ENCODE peak calls at places on chromosome 12, in five cellular contexts. One of them, this sample, is unnamed.

GRCh38 chr12:17592472-17592871 is 497.5 kb downstream of the RERGL start:
- DNase-seq in WERI-Rb-1: no peak
- DNase-seq in GM06990: no peak
- DNase-seq in cardiac fibroblast: no peak
- DNase-seq in HFF-Myc: no peak
- DNase-seq in this sample: no peak

GRCh38 chr12:109531411-109531810 is 41.9 kb downstream of the MMAB start:
- DNase-seq in WERI-Rb-1: no peak
- DNase-seq in cardiac fibroblast: no peak
- DNase-seq in HFF-Myc: no peak
- DNase-seq in GM06990: no peak
- DNase-seq in this sample: no peak

GRCh38 chr12:125111403-125111802 is 46.2 kb downstream of the AACS start:
- DNase-seq in GM06990: no peak
- DNase-seq in HFF-Myc: no peak
- DNase-seq in cardiac fibroblast: peak
- DNase-seq in WERI-Rb-1: no peak
- DNase-seq in this sample: no peak

GRCh38 chr12:16030729-16031128 is 119.6 kb downstream of the DERA start:
- DNase-seq in WERI-Rb-1: no peak
- DNase-seq in cardiac fibroblast: no peak
- DNase-seq in GM06990: no peak
- DNase-seq in HFF-Myc: no peak
- DNase-seq in this sample: no peak

GRCh38 chr12:75528272-75528671 is 16.9 kb upstream of the KRR1 start:
- DNase-seq in WERI-Rb-1: no peak
- DNase-seq in cardiac fibroblast: no peak
- DNase-seq in GM06990: no peak
- DNase-seq in HFF-Myc: no peak
- DNase-seq in this sample: no peak

GRCh38 chr12:49288412-49288853 is 6.5 kb upstream of the PRPH start:
- DNase-seq in WERI-Rb-1: peak
- DNase-seq in cardiac fibroblast: peak
- DNase-seq in GM06990: no peak
- DNase-seq in HFF-Myc: no peak
- DNase-seq in this sample: no peak

GRCh38 chr12:116595186-116595585 is 36.0 kb downstream of the MAP1LC3B2 start:
- DNase-seq in HFF-Myc: no peak
- DNase-seq in WERI-Rb-1: no peak
- DNase-seq in GM06990: no peak
- DNase-seq in cardiac fibroblast: no peak
- DNase-seq in this sample: no peak

GRCh38 chr12:52789637-52790426 is 6.1 kb downstream of the KRT3 start:
- DNase-seq in cardiac fibroblast: no peak
- DNase-seq in HFF-Myc: no peak
- DNase-seq in GM06990: no peak
- DNase-seq in WERI-Rb-1: no peak
- DNase-seq in this sample: peak

GRCh38 chr12:93266-94005 is 26.9 kb downstream of the IQSEC3 start:
- DNase-seq in cardiac fibroblast: no peak
- DNase-seq in GM06990: no peak
- DNase-seq in HFF-Myc: no peak
- DNase-seq in WERI-Rb-1: no peak
- DNase-seq in this sample: no peak

GRCh38 chr12:16349132-16349463 is 1.7 kb downstream of the MGST1 start:
- DNase-seq in HFF-Myc: peak
- DNase-seq in cardiac fibroblast: peak
- DNase-seq in GM06990: no peak
- DNase-seq in WERI-Rb-1: no peak
- DNase-seq in this sample: peak

GRCh38 chr12:38906482-38907170 is 1.2 kb upstream of the CPNE8 start:
- DNase-seq in GM06990: peak
- DNase-seq in WERI-Rb-1: peak
- DNase-seq in HFF-Myc: no peak
- DNase-seq in cardiac fibroblast: peak
- DNase-seq in this sample: peak

GRCh38 chr12:10364839-10365681 is 24.8 kb downstream of the KLRK1 start:
- DNase-seq in HFF-Myc: peak
- DNase-seq in GM06990: peak
- DNase-seq in cardiac fibroblast: peak
- DNase-seq in WERI-Rb-1: no peak
- DNase-seq in this sample: no peak

GRCh38 chr12:128820723-128821432 is 2.9 kb downstream of the SLC15A4 start:
- DNase-seq in HFF-Myc: no peak
- DNase-seq in cardiac fibroblast: no peak
- DNase-seq in GM06990: no peak
- DNase-seq in WERI-Rb-1: no peak
- DNase-seq in this sample: no peak

GRCh38 chr12:4506870-4507269 is 31.8 kb upstream of the RAD51AP1 start:
- DNase-seq in HFF-Myc: peak
- DNase-seq in WERI-Rb-1: no peak
- DNase-seq in cardiac fibroblast: peak
- DNase-seq in GM06990: peak
- DNase-seq in this sample: peak

GRCh38 chr12:60106207-60106606 is 510.4 kb downstream of the SLC16A7 start:
- DNase-seq in GM06990: no peak
- DNase-seq in HFF-Myc: peak
- DNase-seq in cardiac fibroblast: peak
- DNase-seq in WERI-Rb-1: no peak
- DNase-seq in this sample: peak

GRCh38 chr12:1479645-1480044 is 114.7 kb downstream of the FBXL14 start:
- DNase-seq in WERI-Rb-1: no peak
- DNase-seq in cardiac fibroblast: no peak
- DNase-seq in HFF-Myc: no peak
- DNase-seq in GM06990: no peak
- DNase-seq in this sample: no peak

GRCh38 chr12:54000105-54000773 is at the start of gene HOXC9:
- DNase-seq in GM06990: no peak
- DNase-seq in cardiac fibroblast: no peak
- DNase-seq in HFF-Myc: no peak
- DNase-seq in WERI-Rb-1: no peak
- DNase-seq in this sample: peak

GRCh38 chr12:132506730-132507538 is 17.0 kb downstream of the FBRSL1 start:
- DNase-seq in GM06990: peak
- DNase-seq in HFF-Myc: peak
- DNase-seq in WERI-Rb-1: peak
- DNase-seq in cardiac fibroblast: peak
- DNase-seq in this sample: peak

GRCh38 chr12:28237423-28237822 is 47.2 kb downstream of the CCDC91 start:
- DNase-seq in cardiac fibroblast: peak
- DNase-seq in HFF-Myc: peak
- DNase-seq in GM06990: no peak
- DNase-seq in WERI-Rb-1: peak
- DNase-seq in this sample: no peak

GRCh38 chr12:69698054-69698453 is 1.0 kb downstream of the BEST3 start:
- DNase-seq in HFF-Myc: no peak
- DNase-seq in cardiac fibroblast: no peak
- DNase-seq in WERI-Rb-1: no peak
- DNase-seq in GM06990: no peak
- DNase-seq in this sample: no peak

GRCh38 chr12:79944565-79944964 is 9.7 kb upstream of the PPP1R12A start:
- DNase-seq in GM06990: no peak
- DNase-seq in WERI-Rb-1: no peak
- DNase-seq in cardiac fibroblast: no peak
- DNase-seq in HFF-Myc: no peak
- DNase-seq in this sample: no peak

GRCh38 chr12:58888131-58888783 is 32.0 kb downstream of the LRIG3 start:
- DNase-seq in GM06990: no peak
- DNase-seq in HFF-Myc: no peak
- DNase-seq in cardiac fibroblast: peak
- DNase-seq in WERI-Rb-1: peak
- DNase-seq in this sample: peak

GRCh38 chr12:22617630-22618029 is 7.3 kb upstream of the ETNK1 start:
- DNase-seq in cardiac fibroblast: no peak
- DNase-seq in GM06990: no peak
- DNase-seq in HFF-Myc: no peak
- DNase-seq in WERI-Rb-1: no peak
- DNase-seq in this sample: no peak

GRCh38 chr12:23949212-23950010 is at the start of gene SOX5:
- DNase-seq in GM06990: no peak
- DNase-seq in HFF-Myc: no peak
- DNase-seq in WERI-Rb-1: peak
- DNase-seq in cardiac fibroblast: peak
- DNase-seq in this sample: peak

GRCh38 chr12:55743967-55744931 is 1.3 kb downstream of the GDF11 start:
- DNase-seq in GM06990: no peak
- DNase-seq in cardiac fibroblast: no peak
- DNase-seq in WERI-Rb-1: no peak
- DNase-seq in HFF-Myc: no peak
- DNase-seq in this sample: peak

GRCh38 chr12:121713257-121714155 is 954 bp downstream of the TMEM120B start:
- DNase-seq in WERI-Rb-1: no peak
- DNase-seq in HFF-Myc: no peak
- DNase-seq in GM06990: no peak
- DNase-seq in cardiac fibroblast: peak
- DNase-seq in this sample: peak

GRCh38 chr12:1840981-1841425 is 20.6 kb downstream of the LRTM2 start:
- DNase-seq in HFF-Myc: no peak
- DNase-seq in GM06990: no peak
- DNase-seq in cardiac fibroblast: no peak
- DNase-seq in WERI-Rb-1: no peak
- DNase-seq in this sample: no peak

GRCh38 chr12:26631846-26632245 is 201.1 kb downstream of the ITPR2 start:
- DNase-seq in cardiac fibroblast: peak
- DNase-seq in HFF-Myc: no peak
- DNase-seq in WERI-Rb-1: no peak
- DNase-seq in GM06990: no peak
- DNase-seq in this sample: peak

GRCh38 chr12:107783406-107784376 is 9.2 kb downstream of the ASCL4 start:
- DNase-seq in GM06990: peak
- DNase-seq in WERI-Rb-1: no peak
- DNase-seq in cardiac fibroblast: no peak
- DNase-seq in HFF-Myc: no peak
- DNase-seq in this sample: no peak

GRCh38 chr12:107780298-107780697 is 5.8 kb downstream of the ASCL4 start:
- DNase-seq in HFF-Myc: no peak
- DNase-seq in WERI-Rb-1: no peak
- DNase-seq in GM06990: no peak
- DNase-seq in cardiac fibroblast: no peak
- DNase-seq in this sample: no peak

GRCh38 chr12:107779077-107779840 is 4.8 kb downstream of the ASCL4 start:
- DNase-seq in GM06990: peak
- DNase-seq in WERI-Rb-1: no peak
- DNase-seq in HFF-Myc: no peak
- DNase-seq in cardiac fibroblast: no peak
- DNase-seq in this sample: no peak

GRCh38 chr12:107778383-107779015 is 4.0 kb downstream of the ASCL4 start:
- DNase-seq in WERI-Rb-1: no peak
- DNase-seq in GM06990: no peak
- DNase-seq in cardiac fibroblast: no peak
- DNase-seq in HFF-Myc: no peak
- DNase-seq in this sample: no peak

DNA sequence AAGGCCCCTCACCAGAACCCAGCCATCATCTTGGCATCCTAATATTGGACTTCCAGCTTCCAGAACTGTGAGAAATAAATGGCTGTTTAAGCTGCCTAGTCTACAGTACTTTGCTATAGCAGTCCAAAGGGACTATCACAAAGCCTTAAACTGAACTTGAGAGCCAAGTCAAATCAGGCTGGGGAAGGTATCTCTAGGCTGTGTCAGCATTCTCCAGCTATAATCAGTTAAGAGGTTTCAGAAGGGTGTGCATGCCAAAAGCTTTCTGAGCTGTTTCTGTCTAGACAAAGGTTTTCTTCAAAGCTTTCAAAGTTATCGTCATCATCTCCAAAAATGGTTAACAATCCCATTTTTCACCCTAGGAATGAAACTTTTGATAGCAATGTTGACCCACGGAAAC is 7.6 kb downstream of the ASCL4 start:
- DNase-seq in GM06990: no peak
- DNase-seq in cardiac fibroblast: no peak
- DNase-seq in WERI-Rb-1: no peak
- DNase-seq in HFF-Myc: no peak
- DNase-seq in this sample: no peak
- TF ChIP-seq CTCF in GM06990: no peak
- TF ChIP-seq CTCF in cardiac fibroblast: no peak
- TF ChIP-seq CTCF in WERI-Rb-1: no peak
- TF ChIP-seq CTCF in HFF-Myc: no peak
- TF ChIP-seq CTCF in this sample: no peak

DNA sequence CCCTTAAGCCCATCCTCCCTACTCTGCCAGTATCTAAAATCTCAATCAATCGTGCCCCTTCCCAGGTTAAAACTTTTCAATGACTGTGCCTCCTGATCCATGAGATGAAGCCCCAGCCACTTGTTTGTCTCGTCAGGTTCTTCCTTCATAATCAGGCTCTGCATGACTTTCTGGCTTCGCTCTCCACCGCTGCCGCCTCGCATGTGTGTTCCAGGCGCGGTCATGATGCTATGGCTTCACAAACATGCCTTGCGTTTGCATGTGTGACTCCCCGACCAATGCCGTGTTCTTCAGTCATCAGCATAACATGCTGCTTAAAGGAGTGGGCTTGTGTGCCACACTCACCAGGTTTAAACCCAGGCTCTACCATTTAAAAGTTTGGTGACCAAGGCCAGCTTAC is 5.0 kb upstream of the C1RL start:
- DNase-seq in HFF-Myc: no peak
- DNase-seq in WERI-Rb-1: no peak
- DNase-seq in cardiac fibroblast: no peak
- DNase-seq in GM06990: no peak
- DNase-seq in this sample: no peak
- H3K4me3 ChIP-seq in HFF-Myc: no peak
- H3K4me3 ChIP-seq in WERI-Rb-1: no peak
- H3K4me3 ChIP-seq in cardiac fibroblast: no peak
- H3K4me3 ChIP-seq in GM06990: no peak
- H3K4me3 ChIP-seq in this sample: no peak

GRCh38 chr12:92619026-92619425 is 83.8 kb upstream of the PLEKHG7 start:
- DNase-seq in WERI-Rb-1: no peak
- DNase-seq in HFF-Myc: no peak
- DNase-seq in cardiac fibroblast: no peak
- DNase-seq in GM06990: no peak
- DNase-seq in this sample: no peak
- TF ChIP-seq CTCF in WERI-Rb-1: no peak
- TF ChIP-seq CTCF in HFF-Myc: no peak
- TF ChIP-seq CTCF in cardiac fibroblast: no peak
- TF ChIP-seq CTCF in GM06990: no peak
- TF ChIP-seq CTCF in this sample: no peak

DNA sequence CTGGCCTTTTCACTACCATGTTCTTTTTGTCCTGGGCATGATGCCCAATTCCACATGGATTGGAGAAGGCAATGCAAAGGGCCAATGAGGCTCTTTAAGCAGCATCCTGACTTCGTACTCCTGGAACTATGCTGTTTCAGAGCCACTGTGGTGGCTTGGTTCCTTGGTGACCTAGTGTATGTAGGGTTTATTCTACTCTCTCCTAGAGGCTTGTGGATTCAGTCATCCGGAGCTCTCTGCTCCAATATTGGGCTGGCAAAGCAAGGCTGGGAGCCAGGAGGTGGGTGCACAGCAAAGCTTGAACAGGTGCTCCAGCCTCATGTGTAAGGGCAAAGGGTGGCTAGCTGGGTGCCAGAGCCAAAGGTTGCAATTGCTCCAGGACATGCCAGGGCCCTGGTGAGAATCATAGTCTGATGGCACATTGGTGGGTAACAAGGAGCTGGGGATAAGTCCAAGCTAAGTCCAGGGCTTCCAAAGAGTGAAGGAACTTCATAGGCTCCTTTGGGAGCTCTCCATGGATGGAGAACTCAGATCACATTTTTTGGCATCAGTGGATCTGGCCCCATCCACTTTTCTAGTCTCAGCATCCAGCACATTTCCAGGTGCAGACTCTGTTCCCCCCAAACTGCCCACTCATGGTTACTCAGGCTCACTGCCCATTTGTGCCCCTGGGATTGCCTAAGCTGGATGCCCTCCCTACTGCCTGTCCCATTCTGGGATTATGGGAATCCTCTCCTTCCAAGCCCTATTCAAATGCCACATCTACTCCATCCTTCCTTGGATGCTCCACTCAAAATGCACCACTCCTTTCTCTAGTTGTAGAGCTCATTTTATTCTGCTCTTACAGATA is 253.9 kb downstream of the EMP1 start:
- DNase-seq in WERI-Rb-1: no peak
- DNase-seq in cardiac fibroblast: no peak
- DNase-seq in GM06990: no peak
- DNase-seq in HFF-Myc: no peak
- DNase-seq in this sample: no peak
- H3K4me3 ChIP-seq in WERI-Rb-1: no peak
- H3K4me3 ChIP-seq in cardiac fibroblast: no peak
- H3K4me3 ChIP-seq in GM06990: no peak
- H3K4me3 ChIP-seq in HFF-Myc: no peak
- H3K4me3 ChIP-seq in this sample: no peak

This sample was measured in osteoblast.